ENCODE peak calls at places on chromosomes 6 and 20, in ten cellular contexts. One of them, this sample, is unnamed.
A peak's percentile ranks its signal among the peaks of the same experiment; 100 is the strongest.

GRCh38 chr20:63706027-63706695 is 1.6 kb downstream of the ARFRP1 start:
- DNase-seq in foreskin melanocyte: no peak
- DNase-seq in T-helper 22 cell: no peak
- DNase-seq in PC-9: no peak
- DNase-seq in T-cell: no peak
- DNase-seq in activated CD8-positive, alpha-beta T cell treated with anti-CD3 and anti-CD28 coated beads for 36 hours: no peak
- DNase-seq in stimulated activated naive CD8-positive, alpha-beta T cell treated with anti-CD3 and anti-CD28 coated beads, Interleukin-15, amount 100 ng/mL, for 72 hours: no peak
- DNase-seq in globus pallidus: no peak
- DNase-seq in stomach: no peak
- DNase-seq in kidney glomerular epithelial cell: no peak
- DNase-seq in this sample: no peak

GRCh38 chr20:49982346-49983122 is at the start of gene SNAI1:
- DNase-seq in activated CD8-positive, alpha-beta T cell treated with anti-CD3 and anti-CD28 coated beads for 36 hours: peak; percentile 81
- DNase-seq in stimulated activated naive CD8-positive, alpha-beta T cell treated with anti-CD3 and anti-CD28 coated beads, Interleukin-15, amount 100 ng/mL, for 72 hours: peak; percentile 83
- DNase-seq in T-cell: peak; percentile 81
- DNase-seq in kidney glomerular epithelial cell: peak; percentile 86
- DNase-seq in foreskin melanocyte: no peak
- DNase-seq in PC-9: peak; percentile 88
- DNase-seq in T-helper 22 cell: peak; percentile 75
- DNase-seq in globus pallidus: peak; percentile 73
- DNase-seq in stomach: peak; percentile 86
- DNase-seq in this sample: peak; percentile 29

GRCh38 chr20:32909451-32909850 is 50.7 kb downstream of the EFCAB8 start:
- DNase-seq in kidney glomerular epithelial cell: no peak
- DNase-seq in T-helper 22 cell: no peak
- DNase-seq in T-cell: no peak
- DNase-seq in globus pallidus: no peak
- DNase-seq in foreskin melanocyte: no peak
- DNase-seq in stimulated activated naive CD8-positive, alpha-beta T cell treated with anti-CD3 and anti-CD28 coated beads, Interleukin-15, amount 100 ng/mL, for 72 hours: no peak
- DNase-seq in PC-9: no peak
- DNase-seq in stomach: no peak
- DNase-seq in activated CD8-positive, alpha-beta T cell treated with anti-CD3 and anti-CD28 coated beads for 36 hours: no peak
- DNase-seq in this sample: no peak

GRCh38 chr6:27312950-27313271 is 838 bp upstream of the POM121L2 start:
- DNase-seq in stimulated activated naive CD8-positive, alpha-beta T cell treated with anti-CD3 and anti-CD28 coated beads, Interleukin-15, amount 100 ng/mL, for 72 hours: no peak
- DNase-seq in T-helper 22 cell: no peak
- DNase-seq in T-cell: no peak
- DNase-seq in stomach: no peak
- DNase-seq in activated CD8-positive, alpha-beta T cell treated with anti-CD3 and anti-CD28 coated beads for 36 hours: no peak
- DNase-seq in globus pallidus: no peak
- DNase-seq in PC-9: no peak
- DNase-seq in kidney glomerular epithelial cell: no peak
- DNase-seq in foreskin melanocyte: no peak
- DNase-seq in this sample: no peak

GRCh38 chr6:88499436-88499835 is 333.3 kb upstream of the CNR1 start:
- DNase-seq in stomach: no peak
- DNase-seq in kidney glomerular epithelial cell: no peak
- DNase-seq in PC-9: no peak
- DNase-seq in T-helper 22 cell: no peak
- DNase-seq in foreskin melanocyte: no peak
- DNase-seq in activated CD8-positive, alpha-beta T cell treated with anti-CD3 and anti-CD28 coated beads for 36 hours: no peak
- DNase-seq in globus pallidus: no peak
- DNase-seq in T-cell: no peak
- DNase-seq in stimulated activated naive CD8-positive, alpha-beta T cell treated with anti-CD3 and anti-CD28 coated beads, Interleukin-15, amount 100 ng/mL, for 72 hours: no peak
- DNase-seq in this sample: no peak

GRCh38 chr20:49677777-49678758 is 35.6 kb downstream of the B4GALT5 start:
- DNase-seq in T-cell: no peak
- DNase-seq in activated CD8-positive, alpha-beta T cell treated with anti-CD3 and anti-CD28 coated beads for 36 hours: no peak
- DNase-seq in globus pallidus: no peak
- DNase-seq in PC-9: no peak
- DNase-seq in kidney glomerular epithelial cell: no peak
- DNase-seq in T-helper 22 cell: no peak
- DNase-seq in stimulated activated naive CD8-positive, alpha-beta T cell treated with anti-CD3 and anti-CD28 coated beads, Interleukin-15, amount 100 ng/mL, for 72 hours: no peak
- DNase-seq in stomach: peak; percentile 55
- DNase-seq in foreskin melanocyte: no peak
- DNase-seq in this sample: no peak

GRCh38 chr6:37774028-37774680 is 45.4 kb upstream of the ZFAND3 start:
- DNase-seq in stomach: no peak
- DNase-seq in PC-9: no peak
- DNase-seq in foreskin melanocyte: no peak
- DNase-seq in stimulated activated naive CD8-positive, alpha-beta T cell treated with anti-CD3 and anti-CD28 coated beads, Interleukin-15, amount 100 ng/mL, for 72 hours: no peak
- DNase-seq in T-cell: no peak
- DNase-seq in kidney glomerular epithelial cell: no peak
- DNase-seq in T-helper 22 cell: no peak
- DNase-seq in globus pallidus: no peak
- DNase-seq in activated CD8-positive, alpha-beta T cell treated with anti-CD3 and anti-CD28 coated beads for 36 hours: no peak
- DNase-seq in this sample: no peak

GRCh38 chr6:24744911-24745310 is 26.0 kb upstream of the C6orf62 start:
- DNase-seq in PC-9: no peak
- DNase-seq in T-cell: no peak
- DNase-seq in T-helper 22 cell: no peak
- DNase-seq in activated CD8-positive, alpha-beta T cell treated with anti-CD3 and anti-CD28 coated beads for 36 hours: no peak
- DNase-seq in stimulated activated naive CD8-positive, alpha-beta T cell treated with anti-CD3 and anti-CD28 coated beads, Interleukin-15, amount 100 ng/mL, for 72 hours: no peak
- DNase-seq in kidney glomerular epithelial cell: no peak
- DNase-seq in stomach: no peak
- DNase-seq in globus pallidus: peak; percentile 65
- DNase-seq in foreskin melanocyte: no peak
- DNase-seq in this sample: no peak

GRCh38 chr20:56875052-56875663 is 246.1 kb downstream of the TFAP2C start:
- DNase-seq in globus pallidus: no peak
- DNase-seq in kidney glomerular epithelial cell: peak; percentile 41
- DNase-seq in stomach: no peak
- DNase-seq in foreskin melanocyte: no peak
- DNase-seq in activated CD8-positive, alpha-beta T cell treated with anti-CD3 and anti-CD28 coated beads for 36 hours: no peak
- DNase-seq in T-helper 22 cell: no peak
- DNase-seq in PC-9: peak; percentile 84
- DNase-seq in T-cell: no peak
- DNase-seq in stimulated activated naive CD8-positive, alpha-beta T cell treated with anti-CD3 and anti-CD28 coated beads, Interleukin-15, amount 100 ng/mL, for 72 hours: no peak
- DNase-seq in this sample: no peak

This sample was measured in hypothalamus.